ENCODE peak calls at places on chromosomes 3 and 15, in seven cellular contexts. B is left ventricle myocardium inferior, Q is astrocyte of the spinal cord, L is H1, K is fibroblast of lung, F is brain microvascular endothelial cell, D is cardiac muscle cell. I is an unnamed sample.

GRCh38 chr15:74243431-74243830 is 7.3 kb downstream of the CCDC33 start:
- DNase-seq in B (no peak), F (no peak), K (no peak), D (no peak), Q (no peak), L (no peak), I (no peak)

GRCh38 chr3:16516695-16517481 is 3.4 kb upstream of the RFTN1 start:
- DNase-seq in D (peak; percentile 73), B (peak; percentile 41), K (peak; percentile 76), Q (peak; percentile 71), L (no peak), F (no peak), I (peak; percentile 37)

GRCh38 chr3:50345586-50345985 is at the start of gene ZMYND10:
- DNase-seq in K (no peak), F (no peak), L (no peak), B (peak; percentile 78), Q (peak; percentile 21), D (peak; percentile 68), I (peak; percentile 37)

GRCh38 chr3:186162221-186162620 is 53.3 kb upstream of the ETV5 start:
- DNase-seq in D (no peak), F (no peak), L (no peak), B (no peak), Q (no peak), K (no peak), I (peak; percentile 20)

GRCh38 chr3:186589115-186589514 is 18.6 kb downstream of the DNAJB11 start:
- DNase-seq in K (no peak), D (peak; percentile 31), B (no peak), L (no peak), F (no peak), Q (no peak), I (peak; percentile 42)

GRCh38 chr15:80182611-80183210 is 29.9 kb downstream of the FAH start:
- DNase-seq in F (peak; percentile 50), B (no peak), L (no peak), K (peak; percentile 83), Q (peak; percentile 73), D (peak; percentile 29), I (no peak)

GRCh38 chr3:192834428-192834827 is 83.2 kb downstream of the MB21D2 start:
- DNase-seq in F (peak; percentile 33), L (no peak), B (no peak), Q (peak; percentile 37), K (peak; percentile 65), D (no peak), I (no peak)

GRCh38 chr3:185701891-185702563 is 115.9 kb downstream of the SENP2 start:
- DNase-seq in F (no peak), D (no peak), L (no peak), B (no peak), K (no peak), Q (no peak), I (no peak)

GRCh38 chr15:74545776-74546656 is 5.0 kb downstream of the ARID3B start:
- DNase-seq in D (peak; percentile 99), L (no peak), K (peak; percentile 99), B (peak; percentile 98), Q (peak; percentile 99), F (peak; percentile 100), I (peak; percentile 97)

GRCh38 chr3:135581806-135582205 is 383.7 kb upstream of the PPP2R3A start:
- DNase-seq in Q (no peak), K (no peak), B (no peak), D (no peak), F (no peak), L (no peak), I (no peak)

GRCh38 chr3:185439745-185440466 is 58.9 kb downstream of the TMEM41A start:
- DNase-seq in F (no peak), B (no peak), Q (no peak), D (no peak), K (no peak), L (no peak), I (no peak)

GRCh38 chr15:34837246-34838016 is 42.1 kb upstream of the ACTC1 start:
- DNase-seq in L (no peak), D (no peak), B (no peak), K (peak; percentile 93), Q (peak; percentile 71), F (peak; percentile 54), I (peak; percentile 92)

GRCh38 chr3:174363256-174363655 is 495.9 kb upstream of the NAALADL2 start:
- DNase-seq in Q (peak; percentile 22), B (no peak), D (no peak), K (peak; percentile 86), L (no peak), F (no peak), I (no peak)

GRCh38 chr3:98596902-98597500 is 3.6 kb upstream of the CPOX start:
- DNase-seq in Q (peak; percentile 46), B (no peak), K (no peak), F (peak; percentile 22), L (no peak), D (peak; percentile 22), I (peak; percentile 49)

GRCh38 chr15:84631706-84632272 is 22.3 kb downstream of the WDR73 start:
- DNase-seq in D (no peak), B (no peak), F (no peak), K (no peak), Q (no peak), L (no peak), I (no peak)

GRCh38 chr15:45799508-45799907 is 164.7 kb downstream of the SQOR start:
- DNase-seq in K (no peak), Q (no peak), B (no peak), D (no peak), F (no peak), L (no peak), I (no peak)

GRCh38 chr3:11260460-11260859 is 11.7 kb upstream of the ATG7 start:
- DNase-seq in Q (no peak), B (no peak), L (no peak), K (no peak), D (no peak), F (no peak), I (no peak)

GRCh38 chr3:30227571-30228301 is 378.7 kb upstream of the TGFBR2 start:
- DNase-seq in F (peak; percentile 71), B (no peak), Q (peak; percentile 94), K (peak; percentile 97), D (no peak), L (no peak), I (peak; percentile 89)

GRCh38 chr3:120763601-120764000 is 21.1 kb downstream of the GTF2E1 start:
- DNase-seq in K (no peak), B (no peak), L (no peak), D (no peak), F (no peak), Q (no peak), I (no peak)

GRCh38 chr3:54188176-54188791 is 65.9 kb downstream of the CACNA2D3 start:
- DNase-seq in F (peak; percentile 27), K (peak; percentile 49), L (no peak), D (peak; percentile 94), B (no peak), Q (peak; percentile 34), I (peak; percentile 46)

GRCh38 chr3:13032206-13032605 is 41.0 kb downstream of the IQSEC1 start:
- DNase-seq in F (no peak), B (no peak), Q (no peak), K (no peak), L (no peak), D (no peak), I (no peak)
- TF ChIP-seq CTCF in F (no peak), B (no peak), Q (no peak), K (no peak), L (no peak), D (no peak), I (no peak)

GRCh38 chr3:535566-536416 is 339.2 kb downstream of the CHL1 start:
- DNase-seq in B (peak; percentile 21), F (peak; percentile 6), K (peak; percentile 10), D (peak; percentile 45), Q (peak; percentile 14), L (peak; percentile 17), I (peak; percentile 19)
- H3K4me3 ChIP-seq in B (peak overlapping the region; percentile 51), F (peak overlapping the region; percentile 47), K (peak overlapping the region; percentile 48), D (peak overlapping the region; percentile 21), Q (peak overlapping the region; percentile 33), L (peak overlapping the region; percentile 61), I (peak overlapping the region; percentile 38)

DNA sequence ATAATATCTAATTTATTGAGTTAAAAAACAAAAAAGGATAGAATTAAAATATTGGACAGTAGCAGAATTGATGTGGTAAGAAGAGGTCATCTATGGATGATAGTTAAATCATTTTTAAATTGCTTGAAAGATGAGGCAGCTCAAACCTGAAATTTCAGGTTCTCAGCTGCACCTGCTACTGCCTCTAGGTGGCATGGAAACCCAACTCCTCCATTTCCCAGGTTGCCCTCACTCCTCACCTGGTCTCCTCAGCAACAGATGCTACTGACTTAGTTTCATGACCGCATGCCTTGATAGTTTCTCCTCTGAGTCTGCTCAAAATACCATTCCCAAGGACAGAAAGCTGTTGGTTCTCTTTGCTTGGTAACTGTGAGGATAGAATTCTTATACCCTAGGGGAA is 148.1 kb downstream of the ABHD5 start:
- DNase-seq in Q (no peak), L (no peak), F (no peak), D (no peak), K (no peak), B (no peak), I (peak; percentile 18)
- TF ChIP-seq CTCF in Q (peak; percentile 24), L (peak; percentile 71), F (peak; percentile 29), D (no peak), K (no peak), B (no peak), I (peak; percentile 37)

GRCh38 chr3:125141596-125142417 is 70.7 kb downstream of the SLC12A8 start:
- DNase-seq in F (no peak), K (peak; percentile 61), L (no peak), D (peak; percentile 33), B (peak; percentile 83), Q (peak; percentile 44), I (no peak)

GRCh38 chr3:125140011-125140813 is 72.3 kb downstream of the SLC12A8 start:
- DNase-seq in Q (peak; percentile 58), F (peak; percentile 70), K (peak; percentile 90), D (no peak), B (no peak), L (no peak), I (peak; percentile 89)

GRCh38 chr3:125139386-125139785 is 73.2 kb downstream of the SLC12A8 start:
- DNase-seq in D (no peak), L (no peak), K (no peak), Q (no peak), F (no peak), B (no peak), I (no peak)

GRCh38 chr3:125142418-125142778 is 70.2 kb downstream of the SLC12A8 start:
- DNase-seq in L (no peak), F (no peak), K (no peak), Q (no peak), D (no peak), B (no peak), I (no peak)

DNA sequence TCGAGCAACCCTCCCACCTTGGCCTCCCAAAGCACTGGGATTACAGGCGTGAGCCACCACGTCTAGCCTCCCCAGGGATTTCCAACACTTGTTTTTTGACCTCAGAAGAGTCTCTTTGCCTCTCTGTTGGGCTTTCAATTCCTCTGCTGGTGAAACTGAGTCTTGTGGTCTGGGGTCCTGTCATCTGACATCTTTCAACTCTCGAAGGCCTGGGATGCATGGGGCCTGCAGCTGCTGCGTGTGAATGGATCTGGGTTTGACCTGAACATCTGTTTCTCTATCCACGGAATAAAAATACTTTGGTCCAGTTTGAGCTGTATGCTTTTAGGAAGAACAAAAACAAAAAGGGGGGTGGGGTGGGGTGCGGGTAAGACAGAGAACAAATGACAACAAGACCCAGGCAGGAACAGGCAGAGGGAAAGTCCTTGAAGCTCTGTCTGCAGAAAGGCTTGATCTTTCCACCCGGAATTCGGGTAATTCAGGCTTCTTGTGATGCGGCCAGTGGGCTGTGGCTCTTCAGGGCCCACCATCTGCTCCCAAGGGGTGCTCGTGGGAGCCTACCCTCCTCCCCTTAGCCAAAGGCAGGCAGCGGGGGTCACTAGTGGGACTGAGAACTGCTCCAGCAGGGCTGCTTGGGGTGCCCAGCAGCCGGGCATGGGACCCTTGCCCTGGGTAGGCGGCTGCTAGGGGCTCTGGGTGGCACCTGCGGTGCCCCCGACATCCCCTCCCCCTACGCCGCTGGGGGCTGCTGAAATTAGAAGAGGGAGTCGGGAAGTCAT is 71.5 kb downstream of the SLC12A8 start:
- DNase-seq in L (no peak), K (peak; percentile 30), Q (peak; percentile 44), B (no peak), D (no peak), F (no peak), I (no peak)
- H3K4me3 ChIP-seq in L (peak overlapping the region; percentile 69), K (no peak overlapping the region), Q (no peak overlapping the region), B (peak overlapping the region; percentile 61), D (no peak overlapping the region), F (no peak overlapping the region), I (no peak overlapping the region)